ENCODE peak calls at places on chromosomes 1 and 21, in seven cellular contexts. One of them, this sample, is unnamed.

GRCh38 chr1:203104096-203104495 is 18.3 kb upstream of the MYOG start:
- DNase-seq in kidney: no peak
- DNase-seq in CD8-positive, alpha-beta T cell: no peak
- DNase-seq in mucosa of descending colon: no peak
- DNase-seq in fibroblast of mammary gland: no peak
- DNase-seq in fibroblast of pulmonary artery: no peak
- DNase-seq in neural progenitor cell: no peak
- DNase-seq in this sample: no peak

GRCh38 chr1:36083219-36083618 is 675 bp upstream of the TEKT2 start:
- DNase-seq in kidney: no peak
- DNase-seq in CD8-positive, alpha-beta T cell: no peak
- DNase-seq in neural progenitor cell: no peak
- DNase-seq in fibroblast of mammary gland: no peak
- DNase-seq in fibroblast of pulmonary artery: no peak
- DNase-seq in mucosa of descending colon: no peak
- DNase-seq in this sample: no peak

GRCh38 chr1:14929547-14930223 is 223.9 kb upstream of the TMEM51 start:
- DNase-seq in mucosa of descending colon: peak; percentile 76
- DNase-seq in CD8-positive, alpha-beta T cell: no peak
- DNase-seq in kidney: peak; percentile 81
- DNase-seq in fibroblast of pulmonary artery: peak; percentile 29
- DNase-seq in neural progenitor cell: no peak
- DNase-seq in fibroblast of mammary gland: peak; percentile 55
- DNase-seq in this sample: peak; percentile 67

GRCh38 chr1:50452700-50453099 is 29.5 kb upstream of the DMRTA2 start:
- DNase-seq in CD8-positive, alpha-beta T cell: no peak
- DNase-seq in neural progenitor cell: no peak
- DNase-seq in fibroblast of pulmonary artery: no peak
- DNase-seq in mucosa of descending colon: no peak
- DNase-seq in fibroblast of mammary gland: no peak
- DNase-seq in kidney: no peak
- DNase-seq in this sample: no peak

GRCh38 chr1:6955357-6956154 is 170.3 kb downstream of the CAMTA1 start:
- DNase-seq in CD8-positive, alpha-beta T cell: no peak
- DNase-seq in mucosa of descending colon: no peak
- DNase-seq in fibroblast of pulmonary artery: no peak
- DNase-seq in kidney: no peak
- DNase-seq in neural progenitor cell: no peak
- DNase-seq in fibroblast of mammary gland: no peak
- DNase-seq in this sample: no peak

GRCh38 chr1:72283204-72284083 is 1.1 kb upstream of the NEGR1 start:
- DNase-seq in fibroblast of mammary gland: peak; percentile 61
- DNase-seq in neural progenitor cell: peak; percentile 77
- DNase-seq in mucosa of descending colon: peak; percentile 69
- DNase-seq in fibroblast of pulmonary artery: peak; percentile 79
- DNase-seq in kidney: peak; percentile 94
- DNase-seq in CD8-positive, alpha-beta T cell: no peak
- DNase-seq in this sample: peak; percentile 88

GRCh38 chr1:184033711-184034167 is 3.8 kb downstream of the COLGALT2 start:
- DNase-seq in kidney: no peak
- DNase-seq in fibroblast of pulmonary artery: no peak
- DNase-seq in neural progenitor cell: no peak
- DNase-seq in CD8-positive, alpha-beta T cell: no peak
- DNase-seq in mucosa of descending colon: no peak
- DNase-seq in fibroblast of mammary gland: peak; percentile 37
- DNase-seq in this sample: peak; percentile 64

GRCh38 chr21:39048574-39048973 is 134.7 kb downstream of the PSMG1 start:
- DNase-seq in kidney: no peak
- DNase-seq in fibroblast of mammary gland: peak; percentile 74
- DNase-seq in CD8-positive, alpha-beta T cell: no peak
- DNase-seq in fibroblast of pulmonary artery: peak; percentile 70
- DNase-seq in neural progenitor cell: no peak
- DNase-seq in mucosa of descending colon: no peak
- DNase-seq in this sample: peak; percentile 25

GRCh38 chr1:110634455-110635281 is 28.5 kb upstream of the KCNA2 start:
- DNase-seq in fibroblast of mammary gland: peak; percentile 65
- DNase-seq in mucosa of descending colon: peak; percentile 60
- DNase-seq in fibroblast of pulmonary artery: peak; percentile 82
- DNase-seq in neural progenitor cell: no peak
- DNase-seq in CD8-positive, alpha-beta T cell: peak; percentile 68
- DNase-seq in kidney: peak; percentile 92
- DNase-seq in this sample: peak; percentile 54

GRCh38 chr1:20484526-20485462 is 1.2 kb downstream of the CAMK2N1 start:
- DNase-seq in CD8-positive, alpha-beta T cell: no peak
- DNase-seq in fibroblast of pulmonary artery: peak; percentile 26
- DNase-seq in mucosa of descending colon: peak; percentile 57
- DNase-seq in neural progenitor cell: peak; percentile 69
- DNase-seq in kidney: peak; percentile 84
- DNase-seq in fibroblast of mammary gland: no peak
- DNase-seq in this sample: no peak

GRCh38 chr1:16215882-16216753 is 3.7 kb upstream of the ARHGEF19 start:
- DNase-seq in kidney: peak; percentile 93
- DNase-seq in neural progenitor cell: peak; percentile 100
- DNase-seq in mucosa of descending colon: peak; percentile 91
- DNase-seq in CD8-positive, alpha-beta T cell: peak; percentile 51
- DNase-seq in fibroblast of pulmonary artery: peak; percentile 87
- DNase-seq in fibroblast of mammary gland: peak; percentile 76
- DNase-seq in this sample: peak; percentile 43

GRCh38 chr1:211133393-211133840 is 531 bp downstream of the KCNH1 start:
- DNase-seq in CD8-positive, alpha-beta T cell: peak; percentile 29
- DNase-seq in fibroblast of mammary gland: no peak
- DNase-seq in neural progenitor cell: peak; percentile 63
- DNase-seq in mucosa of descending colon: peak; percentile 22
- DNase-seq in kidney: peak; percentile 75
- DNase-seq in fibroblast of pulmonary artery: no peak
- DNase-seq in this sample: no peak

GRCh38 chr1:40312238-40313205 is 4.6 kb downstream of the COL9A2 start:
- DNase-seq in mucosa of descending colon: peak; percentile 78
- DNase-seq in kidney: no peak
- DNase-seq in fibroblast of mammary gland: no peak
- DNase-seq in fibroblast of pulmonary artery: no peak
- DNase-seq in neural progenitor cell: peak; percentile 10
- DNase-seq in CD8-positive, alpha-beta T cell: no peak
- DNase-seq in this sample: no peak

GRCh38 chr1:56146449-56146848 is 432.9 kb downstream of the PLPP3 start:
- DNase-seq in fibroblast of mammary gland: peak; percentile 94
- DNase-seq in fibroblast of pulmonary artery: peak; percentile 78
- DNase-seq in kidney: no peak
- DNase-seq in neural progenitor cell: no peak
- DNase-seq in mucosa of descending colon: no peak
- DNase-seq in CD8-positive, alpha-beta T cell: no peak
- DNase-seq in this sample: peak; percentile 77

GRCh38 chr1:25145775-25146381 is 86.4 kb downstream of the SYF2 start:
- DNase-seq in fibroblast of mammary gland: no peak
- DNase-seq in fibroblast of pulmonary artery: no peak
- DNase-seq in mucosa of descending colon: no peak
- DNase-seq in kidney: no peak
- DNase-seq in neural progenitor cell: no peak
- DNase-seq in CD8-positive, alpha-beta T cell: no peak
- DNase-seq in this sample: no peak

GRCh38 chr1:26169201-26169600 is 438 bp upstream of the C1orf232 start:
- DNase-seq in fibroblast of mammary gland: no peak
- DNase-seq in kidney: no peak
- DNase-seq in mucosa of descending colon: no peak
- DNase-seq in fibroblast of pulmonary artery: no peak
- DNase-seq in neural progenitor cell: no peak
- DNase-seq in CD8-positive, alpha-beta T cell: no peak
- DNase-seq in this sample: no peak

DNA sequence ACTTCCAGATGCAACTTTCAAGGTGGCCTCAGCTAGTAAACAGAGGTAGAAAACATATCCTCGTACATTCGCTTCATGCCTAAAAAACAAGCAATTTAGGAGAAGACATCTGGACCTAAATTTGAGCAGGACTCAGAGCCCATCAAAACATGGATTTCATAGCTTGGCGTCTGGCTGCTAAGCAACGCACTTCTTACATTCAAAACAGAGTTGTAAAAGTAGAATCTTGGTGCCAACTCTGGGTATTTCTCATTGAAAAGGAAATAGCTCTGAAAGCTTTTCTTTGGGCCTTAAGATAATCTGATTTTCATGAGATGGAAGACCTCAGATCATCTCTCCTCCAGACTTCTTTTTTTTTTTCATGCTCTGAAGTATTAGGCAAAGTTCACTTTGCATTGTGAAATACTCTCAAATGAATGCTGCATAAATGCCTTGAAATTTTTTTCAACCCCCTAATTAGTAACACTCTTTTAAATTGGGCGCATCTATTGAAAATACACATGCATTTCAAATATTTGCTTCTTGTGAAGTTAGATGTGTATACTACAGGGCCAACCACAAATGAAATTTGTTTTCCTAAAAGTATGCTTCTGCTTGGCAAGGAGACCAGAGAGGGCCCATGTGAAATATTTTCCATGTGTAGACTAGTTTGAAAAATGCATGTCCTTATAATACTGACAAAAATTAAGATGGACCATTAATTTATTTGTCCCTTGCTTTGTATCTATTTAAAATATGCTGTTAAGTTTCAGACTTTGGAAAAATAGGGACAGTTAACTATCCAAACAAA is 4.2 kb downstream of the ADAMTS5 start:
- DNase-seq in neural progenitor cell: no peak
- DNase-seq in fibroblast of mammary gland: peak; percentile 40
- DNase-seq in mucosa of descending colon: no peak
- DNase-seq in kidney: no peak
- DNase-seq in fibroblast of pulmonary artery: no peak
- DNase-seq in CD8-positive, alpha-beta T cell: no peak
- DNase-seq in this sample: peak; percentile 96
- H3K4me3 ChIP-seq in neural progenitor cell: no peak overlapping the region
- H3K4me3 ChIP-seq in fibroblast of mammary gland: no peak overlapping the region
- H3K4me3 ChIP-seq in mucosa of descending colon: no peak overlapping the region
- H3K4me3 ChIP-seq in kidney: peak overlapping the region; percentile 15
- H3K4me3 ChIP-seq in fibroblast of pulmonary artery: no peak overlapping the region
- H3K4me3 ChIP-seq in CD8-positive, alpha-beta T cell: no peak overlapping the region
- H3K4me3 ChIP-seq in this sample: peak overlapping the region; percentile 81

GRCh38 chr1:219189942-219190341 is 16.3 kb downstream of the LYPLAL1 start:
- DNase-seq in mucosa of descending colon: no peak
- DNase-seq in fibroblast of mammary gland: no peak
- DNase-seq in kidney: no peak
- DNase-seq in neural progenitor cell: no peak
- DNase-seq in CD8-positive, alpha-beta T cell: no peak
- DNase-seq in fibroblast of pulmonary artery: no peak
- DNase-seq in this sample: no peak

GRCh38 chr1:219188331-219188803 is 14.7 kb downstream of the LYPLAL1 start:
- DNase-seq in fibroblast of mammary gland: peak; percentile 7
- DNase-seq in fibroblast of pulmonary artery: no peak
- DNase-seq in mucosa of descending colon: no peak
- DNase-seq in neural progenitor cell: no peak
- DNase-seq in kidney: no peak
- DNase-seq in CD8-positive, alpha-beta T cell: no peak
- DNase-seq in this sample: no peak

GRCh38 chr1:219189021-219189824 is 15.5 kb downstream of the LYPLAL1 start:
- DNase-seq in neural progenitor cell: no peak
- DNase-seq in CD8-positive, alpha-beta T cell: no peak
- DNase-seq in kidney: no peak
- DNase-seq in fibroblast of pulmonary artery: peak; percentile 72
- DNase-seq in mucosa of descending colon: no peak
- DNase-seq in fibroblast of mammary gland: peak; percentile 79
- DNase-seq in this sample: peak; percentile 48

GRCh38 chr1:219185486-219186117 is 11.9 kb downstream of the LYPLAL1 start:
- DNase-seq in fibroblast of pulmonary artery: no peak
- DNase-seq in neural progenitor cell: no peak
- DNase-seq in kidney: no peak
- DNase-seq in mucosa of descending colon: no peak
- DNase-seq in fibroblast of mammary gland: peak; percentile 55
- DNase-seq in CD8-positive, alpha-beta T cell: no peak
- DNase-seq in this sample: no peak

GRCh38 chr1:219190605-219191004 is 16.9 kb downstream of the LYPLAL1 start:
- DNase-seq in mucosa of descending colon: no peak
- DNase-seq in kidney: no peak
- DNase-seq in neural progenitor cell: no peak
- DNase-seq in CD8-positive, alpha-beta T cell: no peak
- DNase-seq in fibroblast of mammary gland: no peak
- DNase-seq in fibroblast of pulmonary artery: no peak
- DNase-seq in this sample: no peak
- H3K4me3 ChIP-seq in mucosa of descending colon: no peak overlapping the region
- H3K4me3 ChIP-seq in kidney: no peak overlapping the region
- H3K4me3 ChIP-seq in neural progenitor cell: no peak overlapping the region
- H3K4me3 ChIP-seq in CD8-positive, alpha-beta T cell: no peak overlapping the region
- H3K4me3 ChIP-seq in fibroblast of mammary gland: no peak overlapping the region
- H3K4me3 ChIP-seq in fibroblast of pulmonary artery: no peak overlapping the region
- H3K4me3 ChIP-seq in this sample: no peak overlapping the region

DNA sequence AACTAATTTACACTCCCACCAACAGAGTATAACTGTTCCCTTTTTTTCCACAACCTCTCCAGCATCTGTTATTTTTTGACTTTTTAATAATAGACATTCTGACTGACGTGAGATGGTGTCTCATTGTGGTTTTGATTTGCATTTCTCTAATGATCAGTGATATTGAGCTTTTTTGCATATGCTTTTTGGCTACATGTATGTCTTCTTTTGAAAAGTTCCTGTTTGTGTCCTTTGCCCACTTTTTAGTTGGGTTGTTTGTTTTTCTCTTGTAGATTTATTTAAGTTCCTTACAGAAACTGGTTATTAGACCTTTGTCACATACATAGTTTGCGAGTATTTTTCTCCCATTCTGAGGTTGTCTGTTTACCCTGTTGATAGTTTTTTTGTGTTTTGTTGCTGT is 375.2 kb downstream of the MATN1 start:
- DNase-seq in kidney: no peak
- DNase-seq in fibroblast of pulmonary artery: no peak
- DNase-seq in neural progenitor cell: no peak
- DNase-seq in CD8-positive, alpha-beta T cell: no peak
- DNase-seq in mucosa of descending colon: no peak
- DNase-seq in fibroblast of mammary gland: no peak
- DNase-seq in this sample: no peak
- H3K4me3 ChIP-seq in kidney: no peak overlapping the region
- H3K4me3 ChIP-seq in fibroblast of pulmonary artery: no peak overlapping the region
- H3K4me3 ChIP-seq in neural progenitor cell: no peak overlapping the region
- H3K4me3 ChIP-seq in CD8-positive, alpha-beta T cell: no peak overlapping the region
- H3K4me3 ChIP-seq in mucosa of descending colon: no peak overlapping the region
- H3K4me3 ChIP-seq in fibroblast of mammary gland: no peak overlapping the region
- H3K4me3 ChIP-seq in this sample: no peak overlapping the region

DNA sequence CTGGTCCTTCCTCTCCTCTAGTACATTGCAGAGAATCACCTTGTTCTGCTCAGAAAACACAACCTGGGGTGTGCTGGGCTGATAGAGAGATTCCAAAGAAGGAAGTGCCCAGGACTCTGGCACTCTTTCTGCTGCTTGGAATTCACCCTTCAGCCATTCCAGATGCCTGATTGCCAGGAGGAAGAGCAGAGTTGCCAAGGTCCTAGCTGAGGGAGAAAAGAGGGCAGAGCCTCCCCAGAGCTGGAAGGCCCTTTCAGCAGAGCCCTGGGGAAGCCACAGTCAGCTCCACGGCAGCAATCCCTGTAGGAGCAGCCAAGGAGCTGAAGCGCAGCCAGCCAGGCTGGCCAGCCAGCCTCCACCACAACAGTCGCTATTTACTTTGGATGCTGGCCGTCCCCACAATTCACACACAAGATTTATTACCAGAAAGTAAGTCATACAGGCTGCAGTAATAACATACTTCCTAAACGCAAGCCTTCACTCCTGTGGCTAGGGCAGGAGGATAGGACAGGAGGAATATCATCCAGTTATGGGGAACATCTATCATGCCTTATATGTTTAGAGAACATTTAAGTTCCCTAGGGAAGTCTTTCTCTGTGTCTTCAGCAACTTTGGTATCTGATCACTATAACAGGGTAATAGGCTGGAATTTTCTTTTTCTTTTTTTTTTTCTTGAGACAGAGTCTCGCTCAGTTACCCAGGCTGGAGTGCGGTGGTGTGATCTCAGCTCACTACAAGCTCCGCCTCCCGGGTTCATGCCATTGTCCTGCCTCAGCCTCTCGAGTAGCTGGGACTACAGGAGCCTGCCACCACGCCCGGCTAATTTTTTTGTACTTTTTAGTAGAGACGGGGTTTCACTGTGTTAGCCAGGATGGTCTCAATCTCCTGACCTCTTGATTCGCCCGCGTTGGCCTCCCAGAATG is 36.6 kb upstream of the SLC44A3 start:
- DNase-seq in mucosa of descending colon: peak; percentile 76
- DNase-seq in CD8-positive, alpha-beta T cell: no peak
- DNase-seq in neural progenitor cell: no peak
- DNase-seq in kidney: peak; percentile 92
- DNase-seq in fibroblast of pulmonary artery: peak; percentile 87
- DNase-seq in fibroblast of mammary gland: peak; percentile 99
- DNase-seq in this sample: peak; percentile 99
- H3K4me3 ChIP-seq in mucosa of descending colon: no peak overlapping the region
- H3K4me3 ChIP-seq in CD8-positive, alpha-beta T cell: no peak overlapping the region
- H3K4me3 ChIP-seq in neural progenitor cell: no peak overlapping the region
- H3K4me3 ChIP-seq in kidney: no peak overlapping the region
- H3K4me3 ChIP-seq in fibroblast of pulmonary artery: no peak overlapping the region
- H3K4me3 ChIP-seq in fibroblast of mammary gland: no peak overlapping the region
- H3K4me3 ChIP-seq in this sample: no peak overlapping the region

This sample was measured in AG10803.